ENCODE peak calls at places on chromosomes 12 and 14, in five cellular contexts. S is body of pancreas, U is endothelial cell of umbilical vein, B is heart left ventricle, O is IMR-90. Z is an unnamed sample.

GRCh38 chr12:559907-560455 is 100.2 kb downstream of the B4GALNT3 start:
- DNase-seq in S (no peak), U (no peak), B (peak; percentile 26), O (no peak), Z (peak; percentile 56)

GRCh38 chr12:70983692-70984091 is 63.2 kb upstream of the PTPRR start:
- DNase-seq in S (no peak), U (no peak), B (no peak), O (no peak), Z (no peak)

GRCh38 chr14:103436533-103436932 is 51.3 kb downstream of the MARK3 start:
- DNase-seq in S (no peak), U (no peak), B (no peak), O (peak; percentile 66), Z (peak; percentile 56)

GRCh38 chr12:4274396-4274959 is 916 bp downstream of the CCND2 start:
- DNase-seq in S (no peak), U (no peak), B (no peak), O (no peak), Z (peak; percentile 50)

GRCh38 chr12:2796187-2796663 is 1.5 kb downstream of the FKBP4 start:
- DNase-seq in S (peak; percentile 30), U (no peak), B (no peak), O (no peak), Z (no peak)

GRCh38 chr12:130994821-130995375 is 41.2 kb downstream of the ADGRD1 start:
- DNase-seq in S (no peak), U (no peak), B (no peak), O (no peak), Z (no peak)

GRCh38 chr12:94242871-94243270 is 94.5 kb downstream of the PLXNC1 start:
- DNase-seq in S (peak; percentile 38), U (no peak), B (no peak), O (no peak), Z (peak; percentile 63)

GRCh38 chr14:99077076-99077843 is 194.7 kb downstream of the BCL11B start:
- DNase-seq in S (no peak), U (no peak), B (no peak), O (no peak), Z (peak; percentile 90)

GRCh38 chr12:11819643-11820042 is 170.2 kb downstream of the ETV6 start:
- DNase-seq in S (no peak), U (no peak), B (no peak), O (no peak), Z (no peak)

GRCh38 chr12:29225834-29226233 is 76.8 kb downstream of the FAR2 start:
- DNase-seq in S (no peak), U (no peak), B (no peak), O (no peak), Z (no peak)

GRCh38 chr12:60223242-60223641 is 627.4 kb downstream of the SLC16A7 start:
- DNase-seq in S (no peak), U (no peak), B (no peak), O (no peak), Z (no peak)

GRCh38 chr14:73462078-73462715 is 3.9 kb upstream of the NUMB start:
- DNase-seq in S (peak; percentile 98), U (peak; percentile 44), B (peak; percentile 73), O (peak; percentile 43), Z (peak; percentile 88)

GRCh38 chr12:108596854-108597558 is 878 bp downstream of the TMEM119 start:
- DNase-seq in S (no peak), U (no peak), B (no peak), O (no peak), Z (no peak)

GRCh38 chr12:120584343-120585149 is 3.3 kb upstream of the POP5 start:
- DNase-seq in S (peak; percentile 30), U (peak; percentile 30), B (peak; percentile 62), O (no peak), Z (peak; percentile 80)

GRCh38 chr12:52752516-52752915 is 24.6 kb downstream of the KRT76 start:
- DNase-seq in S (no peak), U (no peak), B (no peak), O (no peak), Z (no peak)

GRCh38 chr14:60736494-60736893 is 1.9 kb downstream of the MNAT1 start:
- DNase-seq in S (no peak), U (peak; percentile 72), B (no peak), O (peak; percentile 80), Z (no peak)

GRCh38 chr12:117596968-117597367 is 235.5 kb upstream of the NOS1 start:
- DNase-seq in S (no peak), U (no peak), B (no peak), O (no peak), Z (no peak)

GRCh38 chr12:53963434-53964314 is 9.0 kb downstream of the HOXC12 start:
- DNase-seq in S (no peak), U (no peak), B (no peak), O (no peak), Z (no peak)

GRCh38 chr14:89029961-89030694 is 205.7 kb downstream of the TTC8 start:
- DNase-seq in S (no peak), U (no peak), B (no peak), O (no peak), Z (no peak)

GRCh38 chr12:73815072-73815660 is 722.5 kb upstream of the ATXN7L3B start:
- DNase-seq in S (no peak), U (no peak), B (no peak), O (no peak), Z (no peak)

GRCh38 chr12:9760699-9761406 is at the start of gene CD69:
- DNase-seq in S (peak; percentile 54), U (peak; percentile 71), B (no peak), O (no peak), Z (no peak)
- H3K4me3 ChIP-seq in S (no peak within 1 kb of the TSS), U (peak within 1 kb of the TSS; percentile 15), B (peak within 1 kb of the TSS; percentile 57), O (no peak within 1 kb of the TSS), Z (no peak within 1 kb of the TSS)

GRCh38 chr12:68686262-68686594 is 550 bp upstream of the NUP107 start:
- DNase-seq in S (no peak), U (no peak), B (no peak), O (no peak), Z (no peak)

GRCh38 chr12:68686595-68687521 is at the start of gene NUP107:
- DNase-seq in S (peak; percentile 100), U (peak; percentile 100), B (peak; percentile 99), O (peak; percentile 99), Z (peak; percentile 98)
- TF ChIP-seq POLR2A in S (no peak), U (peak; percentile 97), B (no peak), O (peak; percentile 66), Z (peak; percentile 95)

GRCh38 chr12:27199638-27200300 is 44.3 kb upstream of the STK38L start:
- DNase-seq in S (no peak), U (no peak), B (no peak), O (no peak), Z (no peak)
- TF ChIP-seq CTCF in S (no peak), U (no peak), B (no peak), O (no peak), Z (no peak)

DNA sequence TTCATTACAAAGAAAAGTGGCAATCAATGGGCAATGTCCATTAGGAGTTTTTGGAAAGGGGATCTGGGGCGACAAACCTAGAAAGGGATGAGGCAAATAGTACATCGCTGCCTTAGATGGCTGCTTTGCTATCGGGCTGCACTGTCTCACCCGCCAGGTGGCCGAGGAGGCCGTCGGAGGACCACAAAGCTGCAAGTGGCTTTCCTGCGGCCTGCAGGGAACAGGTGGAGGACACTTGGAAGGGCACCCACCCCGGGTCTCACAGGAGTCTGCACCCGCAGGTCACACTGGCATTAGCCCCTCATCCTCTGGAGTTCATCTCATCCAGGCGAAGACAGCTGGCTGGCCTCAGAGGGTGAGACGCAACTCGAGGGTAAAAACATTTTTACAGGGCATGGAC is 1392.5 kb downstream of the AACS start:
- DNase-seq in S (no peak), U (no peak), B (no peak), O (no peak), Z (no peak)
- H3K4me3 ChIP-seq in S (no peak overlapping the region), U (no peak overlapping the region), B (no peak overlapping the region), O (no peak overlapping the region), Z (no peak overlapping the region)

GRCh38 chr12:45462506-45462905 is 246.6 kb downstream of the ANO6 start:
- DNase-seq in S (no peak), U (no peak), B (no peak), O (no peak), Z (no peak)

GRCh38 chr12:45468751-45469615 is 253.1 kb downstream of the ANO6 start:
- DNase-seq in S (no peak), U (no peak), B (no peak), O (no peak), Z (no peak)

GRCh38 chr12:45458854-45459807 is 243.2 kb downstream of the ANO6 start:
- DNase-seq in S (no peak), U (peak; percentile 14), B (no peak), O (peak; percentile 13), Z (no peak)

GRCh38 chr12:45469902-45470301 is 254.0 kb downstream of the ANO6 start:
- DNase-seq in S (no peak), U (no peak), B (no peak), O (no peak), Z (peak; percentile 4)

GRCh38 chr12:45464699-45465098 is 248.8 kb downstream of the ANO6 start:
- DNase-seq in S (peak; percentile 2), U (no peak), B (no peak), O (no peak), Z (no peak)
- TF ChIP-seq POLR2A in S (no peak), U (no peak), B (no peak), O (no peak), Z (no peak)

GRCh38 chr12:103387385-103387784 is 108.4 kb downstream of the C12orf42 start:
- DNase-seq in S (no peak), U (no peak), B (no peak), O (no peak), Z (no peak)

GRCh38 chr12:103382119-103382518 is 113.6 kb downstream of the C12orf42 start:
- DNase-seq in S (no peak), U (no peak), B (no peak), O (no peak), Z (no peak)

GRCh38 chr12:103379670-103380069 is 116.1 kb downstream of the C12orf42 start:
- DNase-seq in S (no peak), U (no peak), B (no peak), O (no peak), Z (no peak)

DNA sequence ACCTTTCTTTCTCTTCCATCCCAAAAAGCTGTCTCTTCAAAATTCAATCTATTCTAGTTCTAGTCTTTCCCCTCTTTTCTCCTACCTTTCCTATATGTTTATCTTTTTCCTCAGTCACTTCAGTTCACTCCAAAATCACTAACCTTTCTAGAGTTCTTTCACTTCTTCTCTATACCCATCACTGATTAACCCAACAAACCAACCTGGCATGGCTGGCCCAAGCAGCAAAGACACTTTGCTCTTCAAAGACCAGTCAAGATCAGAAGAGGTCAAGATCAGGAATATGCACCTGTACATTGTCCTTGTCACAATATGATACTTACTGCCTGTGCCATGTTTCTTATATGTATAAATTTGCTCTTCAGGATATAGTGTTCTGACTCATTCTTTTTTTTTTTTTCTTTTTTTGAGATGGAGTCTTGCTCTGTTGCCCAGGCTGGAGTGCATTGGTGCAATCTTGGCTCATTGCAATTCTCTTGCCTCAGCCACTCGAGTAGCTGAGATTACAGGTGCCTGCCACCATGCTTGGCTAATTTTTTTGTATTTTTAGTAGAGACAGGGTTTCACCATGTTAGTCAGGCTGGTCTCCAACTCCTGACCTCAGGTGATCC is 112.9 kb downstream of the C12orf42 start:
- DNase-seq in S (no peak), U (no peak), B (no peak), O (no peak), Z (no peak)
- TF ChIP-seq CTCF in S (no peak), U (no peak), B (no peak), O (no peak), Z (no peak)

GRCh38 chr14:65433157-65433556 is 20.6 kb downstream of the FUT8 start:
- DNase-seq in S (no peak), U (no peak), B (no peak), O (no peak), Z (no peak)
- H3K4me3 ChIP-seq in S (no peak overlapping the region), U (no peak overlapping the region), B (no peak overlapping the region), O (no peak overlapping the region), Z (no peak overlapping the region)